ENCODE peak calls at places on chromosomes 3 and 15, in ten cellular contexts. X is stimulated activated CD4-positive, alpha-beta T cell treated with anti-CD3 and anti-CD28 coated beads, Interleukin-1b, Interleukin-23, amount 100 ng/mL, for 4 hours; K is NCI-H187 treated with DMSO at 0.1 percent for 48 hours; A is epithelial cell of esophagus; M is nephron progenitor cell; B is NCI-H748 treated with DMSO at 0.1 percent for 48 hours; V is type B pancreatic cell; Q is mesothelial cell of epicardium; G is KBM-7; C is tibial nerve. N is an unnamed sample.

GRCh38 chr15:67024998-67025368 is 40.4 kb upstream of the SMAD3 start:
- DNase-seq in X (no peak), K (no peak), A (no peak), M (no peak), B (no peak), V (no peak), Q (no peak), G (no peak), C (no peak), N (no peak)

GRCh38 chr3:134722899-134723484 is 72.1 kb upstream of the EPHB1 start:
- DNase-seq in X (no peak), K (no peak), A (no peak), M (no peak), B (no peak), V (no peak), Q (no peak), G (no peak), C (no peak), N (no peak)

GRCh38 chr15:59866642-59867041 is 137.5 kb upstream of the FOXB1 start:
- DNase-seq in X (no peak), K (no peak), A (no peak), M (no peak), B (no peak), V (no peak), Q (no peak), G (no peak), C (no peak), N (no peak)

GRCh38 chr3:100830931-100831330 is 121.6 kb downstream of the TFG start:
- DNase-seq in X (no peak), K (no peak), A (no peak), M (no peak), B (no peak), V (no peak), Q (no peak), G (no peak), C (no peak), N (no peak)

GRCh38 chr3:42608586-42608985 is 8.1 kb downstream of the NKTR start:
- DNase-seq in X (no peak), K (no peak), A (no peak), M (no peak), B (no peak), V (no peak), Q (no peak), G (no peak), C (no peak), N (no peak)

GRCh38 chr3:172751188-172751571 is 654 bp downstream of the ECT2 start:
- DNase-seq in X (no peak), K (no peak), A (peak; percentile 32), M (no peak), B (peak; percentile 23), V (no peak), Q (no peak), G (peak; percentile 67), C (no peak), N (no peak)

GRCh38 chr3:20040476-20041196 is 390 bp downstream of the KAT2B start:
- DNase-seq in X (peak; percentile 47), K (no peak), A (peak; percentile 70), M (peak; percentile 72), B (no peak), V (peak; percentile 75), Q (peak; percentile 76), G (peak; percentile 75), C (peak; percentile 68), N (peak; percentile 39)

GRCh38 chr3:186566772-186567071 is 417 bp downstream of the TBCCD1 start:
- DNase-seq in X (no peak), K (no peak), A (no peak), M (no peak), B (no peak), V (no peak), Q (no peak), G (no peak), C (no peak), N (no peak)

GRCh38 chr3:58032186-58032585 is 24.0 kb downstream of the FLNB start:
- DNase-seq in X (no peak), K (no peak), A (peak; percentile 97), M (no peak), B (no peak), V (no peak), Q (no peak), G (no peak), C (no peak), N (no peak)

GRCh38 chr3:141656771-141657170 is 81.3 kb upstream of the RNF7 start:
- DNase-seq in X (no peak), K (no peak), A (peak; percentile 75), M (no peak), B (no peak), V (no peak), Q (no peak), G (no peak), C (no peak), N (no peak)

GRCh38 chr3:33749546-33750215 is 31.6 kb upstream of the CLASP2 start:
- DNase-seq in X (no peak), K (no peak), A (peak; percentile 91), M (no peak), B (no peak), V (no peak), Q (no peak), G (peak; percentile 33), C (no peak), N (no peak)

GRCh38 chr15:83053151-83053550 is 13.9 kb downstream of the BTBD1 start:
- DNase-seq in X (no peak), K (no peak), A (peak; percentile 85), M (no peak), B (no peak), V (no peak), Q (no peak), G (no peak), C (no peak), N (no peak)

GRCh38 chr15:88624971-88625290 is 3.8 kb downstream of the AEN start:
- DNase-seq in X (no peak), K (no peak), A (no peak), M (no peak), B (no peak), V (no peak), Q (no peak), G (no peak), C (no peak), N (no peak)

GRCh38 chr3:113268306-113268705 is 56.9 kb downstream of the BOC start:
- DNase-seq in X (no peak), K (no peak), A (no peak), M (no peak), B (no peak), V (no peak), Q (no peak), G (no peak), C (no peak), N (no peak)

GRCh38 chr3:158768881-158769518 is 32.9 kb upstream of the MFSD1 start:
- DNase-seq in X (no peak), K (no peak), A (peak; percentile 60), M (no peak), B (no peak), V (no peak), Q (peak; percentile 45), G (no peak), C (no peak), N (no peak)

GRCh38 chr3:108103040-108103751 is 12.4 kb upstream of the CD47 start:
- DNase-seq in X (no peak), K (no peak), A (no peak), M (no peak), B (no peak), V (no peak), Q (no peak), G (no peak), C (no peak), N (no peak)

GRCh38 chr3:14586611-14587010 is 46.5 kb upstream of the GRIP2 start:
- DNase-seq in X (no peak), K (no peak), A (no peak), M (no peak), B (no peak), V (no peak), Q (no peak), G (no peak), C (no peak), N (no peak)

GRCh38 chr3:62229908-62230307 is 143.4 kb downstream of the FEZF2 start:
- DNase-seq in X (no peak), K (no peak), A (peak; percentile 50), M (no peak), B (no peak), V (no peak), Q (no peak), G (peak; percentile 5), C (no peak), N (no peak)

GRCh38 chr15:80849308-80849707 is 70.1 kb downstream of the CEMIP start:
- DNase-seq in X (no peak), K (no peak), A (peak; percentile 88), M (no peak), B (no peak), V (no peak), Q (no peak), G (no peak), C (no peak), N (no peak)

GRCh38 chr15:88022711-88023110 is 233.8 kb downstream of the NTRK3 start:
- DNase-seq in X (no peak), K (no peak), A (no peak), M (no peak), B (peak; percentile 49), V (no peak), Q (no peak), G (no peak), C (no peak), N (no peak)

GRCh38 chr3:47238017-47238416 is 44.6 kb downstream of the KIF9 start:
- DNase-seq in X (no peak), K (no peak), A (no peak), M (no peak), B (no peak), V (no peak), Q (no peak), G (no peak), C (no peak), N (no peak)

GRCh38 chr3:13878711-13879101 is 1.2 kb downstream of the WNT7A start:
- DNase-seq in X (no peak), K (no peak), A (peak; percentile 42), M (peak; percentile 56), B (no peak), V (no peak), Q (peak; percentile 51), G (no peak), C (no peak), N (no peak)

GRCh38 chr3:69893274-69893673 is 106.3 kb upstream of the SAMMSON start:
- DNase-seq in X (no peak), K (no peak), A (no peak), M (no peak), B (no peak), V (no peak), Q (no peak), G (no peak), C (no peak), N (no peak)

GRCh38 chr15:65659502-65660052 is 37.8 kb downstream of the SLC24A1 start:
- DNase-seq in X (no peak), K (no peak), A (no peak), M (no peak), B (no peak), V (no peak), Q (no peak), G (no peak), C (no peak), N (no peak)

GRCh38 chr3:111045564-111045963 is 26.1 kb upstream of the NECTIN3 start:
- DNase-seq in X (no peak), K (no peak), A (peak; percentile 44), M (no peak), B (no peak), V (no peak), Q (no peak), G (no peak), C (no peak), N (no peak)

GRCh38 chr3:150738688-150739087 is 24.3 kb downstream of the SIAH2 start:
- DNase-seq in X (no peak), K (no peak), A (peak; percentile 61), M (no peak), B (no peak), V (no peak), Q (no peak), G (no peak), C (no peak), N (no peak)

GRCh38 chr3:18228060-18228459 is 197.1 kb downstream of the SATB1 start:
- DNase-seq in X (no peak), K (no peak), A (no peak), M (no peak), B (no peak), V (no peak), Q (no peak), G (no peak), C (no peak), N (no peak)

GRCh38 chr3:161386991-161387390 is 15.7 kb upstream of the SPTSSB start:
- DNase-seq in X (no peak), K (no peak), A (no peak), M (no peak), B (no peak), V (no peak), Q (no peak), G (no peak), C (no peak), N (no peak)

N was measured in activated CD8-positive, alpha-beta memory T cell treated with anti-CD3 and anti-CD28 coated beads for 48 hours.